ENCODE peak calls at places on chromosome 13, in six cellular contexts. One of them, this sample, is unnamed. For H3K9me3, the result is how much of the 10 kb centered on the place peaks cover.

GRCh38 chr13:65264066-65264465 is 1966.1 kb downstream of the PCDH9 start:
- DNase-seq in H1: no peak
- DNase-seq in IMR-90: no peak
- DNase-seq in OCI-LY7: no peak
- DNase-seq in DND-41: no peak
- DNase-seq in PC-3: no peak
- DNase-seq in this sample: no peak

GRCh38 chr13:96090240-96091101 is 564 bp downstream of the HS6ST3 start:
- DNase-seq in DND-41: no peak
- DNase-seq in OCI-LY7: no peak
- DNase-seq in PC-3: no peak
- DNase-seq in H1: peak
- DNase-seq in IMR-90: no peak
- DNase-seq in this sample: peak

GRCh38 chr13:67228909-67229308 is 1.2 kb downstream of the PCDH9 start:
- DNase-seq in IMR-90: peak
- DNase-seq in DND-41: no peak
- DNase-seq in PC-3: no peak
- DNase-seq in H1: no peak
- DNase-seq in OCI-LY7: peak
- DNase-seq in this sample: no peak

GRCh38 chr13:95588721-95589120 is 36.2 kb downstream of the CLDN10 start:
- DNase-seq in PC-3: peak
- DNase-seq in IMR-90: peak
- DNase-seq in H1: no peak
- DNase-seq in DND-41: no peak
- DNase-seq in OCI-LY7: no peak
- DNase-seq in this sample: no peak

GRCh38 chr13:41470187-41470586 is 12.8 kb downstream of the RGCC start:
- DNase-seq in IMR-90: no peak
- DNase-seq in OCI-LY7: no peak
- DNase-seq in PC-3: no peak
- DNase-seq in H1: no peak
- DNase-seq in DND-41: no peak
- DNase-seq in this sample: no peak

GRCh38 chr13:86909318-86909717 is 761.9 kb upstream of the SLITRK5 start:
- DNase-seq in PC-3: no peak
- DNase-seq in DND-41: no peak
- DNase-seq in OCI-LY7: no peak
- DNase-seq in IMR-90: no peak
- DNase-seq in H1: no peak
- DNase-seq in this sample: no peak

GRCh38 chr13:35485451-35485850 is 9.0 kb upstream of the MAB21L1 start:
- DNase-seq in H1: no peak
- DNase-seq in PC-3: no peak
- DNase-seq in OCI-LY7: no peak
- DNase-seq in DND-41: no peak
- DNase-seq in IMR-90: no peak
- DNase-seq in this sample: no peak

GRCh38 chr13:45016792-45017425 is 27.6 kb downstream of the GPALPP1 start:
- DNase-seq in DND-41: no peak
- DNase-seq in PC-3: no peak
- DNase-seq in IMR-90: no peak
- DNase-seq in OCI-LY7: no peak
- DNase-seq in H1: no peak
- DNase-seq in this sample: no peak

GRCh38 chr13:47474845-47475244 is 526.2 kb downstream of the SUCLA2 start:
- DNase-seq in IMR-90: no peak
- DNase-seq in OCI-LY7: no peak
- DNase-seq in DND-41: no peak
- DNase-seq in PC-3: no peak
- DNase-seq in H1: no peak
- DNase-seq in this sample: no peak

GRCh38 chr13:46012404-46012803 is 40.1 kb downstream of the ZC3H13 start:
- DNase-seq in DND-41: no peak
- DNase-seq in IMR-90: no peak
- DNase-seq in H1: no peak
- DNase-seq in OCI-LY7: no peak
- DNase-seq in PC-3: peak
- DNase-seq in this sample: no peak

GRCh38 chr13:113179374-113180230 is 21.2 kb downstream of the PROZ start:
- DNase-seq in PC-3: no peak
- DNase-seq in OCI-LY7: no peak
- DNase-seq in IMR-90: peak
- DNase-seq in DND-41: no peak
- DNase-seq in H1: no peak
- DNase-seq in this sample: no peak

GRCh38 chr13:65638572-65639168 is 1591.5 kb downstream of the PCDH9 start:
- DNase-seq in H1: no peak
- DNase-seq in IMR-90: peak
- DNase-seq in DND-41: no peak
- DNase-seq in OCI-LY7: peak
- DNase-seq in PC-3: peak
- DNase-seq in this sample: peak

GRCh38 chr13:110338441-110339101 is 31.5 kb downstream of the COL4A2 start:
- DNase-seq in H1: no peak
- DNase-seq in IMR-90: peak
- DNase-seq in PC-3: no peak
- DNase-seq in DND-41: no peak
- DNase-seq in OCI-LY7: no peak
- DNase-seq in this sample: no peak

GRCh38 chr13:39684531-39685137 is 29.2 kb downstream of the COG6 start:
- DNase-seq in DND-41: no peak
- DNase-seq in PC-3: peak
- DNase-seq in OCI-LY7: peak
- DNase-seq in IMR-90: peak
- DNase-seq in H1: no peak
- DNase-seq in this sample: peak

GRCh38 chr13:45402641-45403040 is 15.5 kb downstream of the SLC25A30 start:
- DNase-seq in OCI-LY7: no peak
- DNase-seq in H1: no peak
- DNase-seq in PC-3: no peak
- DNase-seq in DND-41: no peak
- DNase-seq in IMR-90: no peak
- DNase-seq in this sample: no peak

GRCh38 chr13:76512676-76513277 is 373.4 kb downstream of the KCTD12 start:
- DNase-seq in IMR-90: peak
- DNase-seq in H1: no peak
- DNase-seq in DND-41: no peak
- DNase-seq in PC-3: peak
- DNase-seq in OCI-LY7: no peak
- DNase-seq in this sample: no peak

GRCh38 chr13:27043013-27043412 is 128.6 kb downstream of the USP12 start:
- DNase-seq in DND-41: no peak
- DNase-seq in IMR-90: peak
- DNase-seq in PC-3: peak
- DNase-seq in OCI-LY7: no peak
- DNase-seq in H1: peak
- DNase-seq in this sample: no peak

GRCh38 chr13:99542788-99543406 is 41.6 kb downstream of the TM9SF2 start:
- DNase-seq in IMR-90: no peak
- DNase-seq in OCI-LY7: peak
- DNase-seq in DND-41: no peak
- DNase-seq in PC-3: no peak
- DNase-seq in H1: no peak
- DNase-seq in this sample: no peak

GRCh38 chr13:49502954-49503353 is 7.2 kb downstream of the PHF11 start:
- DNase-seq in IMR-90: peak
- DNase-seq in DND-41: no peak
- DNase-seq in H1: no peak
- DNase-seq in PC-3: no peak
- DNase-seq in OCI-LY7: no peak
- DNase-seq in this sample: no peak

GRCh38 chr13:21014139-21014665 is 47.2 kb downstream of the LATS2 start:
- DNase-seq in PC-3: no peak
- DNase-seq in H1: no peak
- DNase-seq in DND-41: no peak
- DNase-seq in OCI-LY7: no peak
- DNase-seq in IMR-90: no peak
- DNase-seq in this sample: no peak

GRCh38 chr13:39490136-39490535 is 112.9 kb downstream of the LHFPL6 start:
- DNase-seq in H1: no peak
- DNase-seq in IMR-90: no peak
- DNase-seq in OCI-LY7: no peak
- DNase-seq in PC-3: no peak
- DNase-seq in DND-41: no peak
- DNase-seq in this sample: no peak

GRCh38 chr13:33251131-33251629 is 34.4 kb downstream of the STARD13 start:
- DNase-seq in IMR-90: peak
- DNase-seq in PC-3: peak
- DNase-seq in DND-41: no peak
- DNase-seq in OCI-LY7: no peak
- DNase-seq in H1: no peak
- DNase-seq in this sample: peak

GRCh38 chr13:80341771-80342271 is 895 bp upstream of the SPRY2 start:
- DNase-seq in OCI-LY7: no peak
- DNase-seq in IMR-90: peak
- DNase-seq in PC-3: peak
- DNase-seq in H1: no peak
- DNase-seq in DND-41: peak
- DNase-seq in this sample: no peak

GRCh38 chr13:75469087-75469486 is 12.9 kb downstream of the TBC1D4 start:
- DNase-seq in IMR-90: no peak
- DNase-seq in DND-41: no peak
- DNase-seq in PC-3: no peak
- DNase-seq in OCI-LY7: no peak
- DNase-seq in H1: no peak
- DNase-seq in this sample: no peak

GRCh38 chr13:33518442-33518841 is 232.9 kb upstream of the STARD13 start:
- DNase-seq in H1: no peak
- DNase-seq in PC-3: no peak
- DNase-seq in OCI-LY7: no peak
- DNase-seq in IMR-90: no peak
- DNase-seq in DND-41: no peak
- DNase-seq in this sample: no peak

GRCh38 chr13:39862891-39863290 is 207.4 kb downstream of the COG6 start:
- DNase-seq in IMR-90: no peak
- DNase-seq in OCI-LY7: no peak
- DNase-seq in DND-41: no peak
- DNase-seq in H1: no peak
- DNase-seq in PC-3: peak
- DNase-seq in this sample: no peak

GRCh38 chr13:33918199-33918932 is 100.4 kb downstream of the RFC3 start:
- DNase-seq in OCI-LY7: no peak
- DNase-seq in DND-41: no peak
- DNase-seq in H1: no peak
- DNase-seq in PC-3: peak
- DNase-seq in IMR-90: peak
- DNase-seq in this sample: no peak

DNA sequence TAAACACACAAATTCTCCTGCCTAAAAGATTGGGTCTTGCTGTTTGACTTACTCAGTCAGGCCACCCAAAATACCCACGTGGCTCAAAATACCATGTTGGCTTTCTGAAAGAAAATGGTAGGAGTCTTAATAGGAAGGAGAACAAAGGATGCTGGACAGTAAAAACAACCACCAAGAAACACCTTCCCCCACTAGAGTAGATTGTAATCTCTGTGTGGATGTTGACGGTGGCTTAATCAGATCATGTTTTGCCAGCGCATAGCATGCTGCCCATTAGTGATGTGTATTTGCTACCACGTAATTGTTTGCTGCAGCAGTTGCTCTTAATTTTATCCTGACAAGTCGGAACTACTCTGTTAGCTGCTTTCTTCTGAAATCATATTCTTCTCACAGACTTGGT is 1229.3 kb upstream of the SLC10A2 start:
- DNase-seq in OCI-LY7: no peak
- DNase-seq in H1: no peak
- DNase-seq in DND-41: no peak
- DNase-seq in IMR-90: no peak
- DNase-seq in PC-3: no peak
- DNase-seq in this sample: no peak
- H3K9me3 ChIP-seq in OCI-LY7: under half
- H3K9me3 ChIP-seq in H1: under half
- H3K9me3 ChIP-seq in DND-41: under half
- H3K9me3 ChIP-seq in IMR-90: under half
- H3K9me3 ChIP-seq in PC-3: under half
- H3K9me3 ChIP-seq in this sample: under half

GRCh38 chr13:98332222-98332621 is 155.2 kb upstream of the RNF113B start:
- DNase-seq in DND-41: no peak
- DNase-seq in IMR-90: no peak
- DNase-seq in OCI-LY7: no peak
- DNase-seq in PC-3: no peak
- DNase-seq in H1: no peak
- DNase-seq in this sample: no peak

GRCh38 chr13:98326274-98326673 is 149.2 kb upstream of the RNF113B start:
- DNase-seq in PC-3: no peak
- DNase-seq in IMR-90: no peak
- DNase-seq in OCI-LY7: no peak
- DNase-seq in DND-41: no peak
- DNase-seq in H1: no peak
- DNase-seq in this sample: no peak

GRCh38 chr13:98327326-98328314 is 150.6 kb upstream of the RNF113B start:
- DNase-seq in DND-41: no peak
- DNase-seq in PC-3: no peak
- DNase-seq in H1: no peak
- DNase-seq in OCI-LY7: no peak
- DNase-seq in IMR-90: peak
- DNase-seq in this sample: no peak

GRCh38 chr13:98325724-98326123 is 148.7 kb upstream of the RNF113B start:
- DNase-seq in DND-41: no peak
- DNase-seq in PC-3: no peak
- DNase-seq in IMR-90: no peak
- DNase-seq in H1: no peak
- DNase-seq in OCI-LY7: no peak
- DNase-seq in this sample: no peak

GRCh38 chr13:98328511-98328910 is 151.4 kb upstream of the RNF113B start:
- DNase-seq in DND-41: no peak
- DNase-seq in PC-3: no peak
- DNase-seq in IMR-90: no peak
- DNase-seq in OCI-LY7: no peak
- DNase-seq in H1: no peak
- DNase-seq in this sample: no peak
- H3K4me2 ChIP-seq in DND-41: no peak
- H3K4me2 ChIP-seq in PC-3: no peak
- H3K4me2 ChIP-seq in IMR-90: no peak
- H3K4me2 ChIP-seq in OCI-LY7: no peak
- H3K4me2 ChIP-seq in H1: peak
- H3K4me2 ChIP-seq in this sample: no peak

GRCh38 chr13:43196171-43196611 is 172.8 kb downstream of the DNAJC15 start:
- DNase-seq in IMR-90: peak
- DNase-seq in H1: no peak
- DNase-seq in OCI-LY7: no peak
- DNase-seq in DND-41: no peak
- DNase-seq in PC-3: no peak
- DNase-seq in this sample: no peak
- TF ChIP-seq CTCF in IMR-90: no peak
- TF ChIP-seq CTCF in H1: no peak
- TF ChIP-seq CTCF in OCI-LY7: no peak
- TF ChIP-seq CTCF in DND-41: no peak
- TF ChIP-seq CTCF in PC-3: no peak
- TF ChIP-seq CTCF in this sample: no peak

DNA sequence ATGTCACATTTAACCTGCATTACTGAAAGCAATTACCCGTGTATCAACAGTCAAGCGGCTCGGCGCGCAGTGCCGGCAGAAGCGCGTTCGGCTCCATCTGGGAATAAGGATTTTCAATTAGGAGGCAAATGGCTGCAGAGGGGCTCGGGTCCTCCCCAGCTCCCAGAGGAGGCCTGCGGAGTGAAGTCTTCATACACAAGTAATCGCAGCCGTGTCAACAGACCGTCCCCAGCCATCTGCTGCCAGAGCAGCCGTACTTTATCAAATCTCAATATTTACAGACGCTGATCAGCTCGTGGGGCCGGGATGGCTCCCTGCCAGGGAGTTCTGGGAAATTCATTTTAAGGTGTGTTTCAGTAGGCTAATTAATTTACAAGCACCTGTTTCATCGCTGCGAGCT is 252.5 kb downstream of the TEX29 start:
- DNase-seq in DND-41: no peak
- DNase-seq in OCI-LY7: no peak
- DNase-seq in H1: no peak
- DNase-seq in IMR-90: no peak
- DNase-seq in PC-3: no peak
- DNase-seq in this sample: no peak
- H3K9me3 ChIP-seq in DND-41: under half
- H3K9me3 ChIP-seq in OCI-LY7: under half
- H3K9me3 ChIP-seq in H1: under half
- H3K9me3 ChIP-seq in IMR-90: under half
- H3K9me3 ChIP-seq in PC-3: under half
- H3K9me3 ChIP-seq in this sample: under half

This sample was measured in MM.1S.